ENCODE peak calls at places on chromosomes 2 and 18, in seven cellular contexts. J, O, D, F, L, G and R are unnamed samples.

GRCh38 chr2:147463881-147464520 is 380.8 kb upstream of the ACVR2A start:
- DNase-seq in O (no peak), D (no peak), G (peak; percentile 21), L (no peak), J (no peak), F (no peak), R (no peak)

GRCh38 chr2:113876503-113877387 is 13.1 kb upstream of the ACTR3 start:
- DNase-seq in L (no peak), F (peak; percentile 58), J (peak; percentile 78), G (no peak), O (no peak), D (no peak), R (peak; percentile 10)

GRCh38 chr2:223026357-223027110 is 25.5 kb upstream of the KCNE4 start:
- DNase-seq in G (no peak), O (no peak), D (no peak), F (peak; percentile 89), L (peak; percentile 94), J (no peak), R (peak; percentile 88)

GRCh38 chr2:205946226-205946625 is 139.7 kb downstream of the INO80D start:
- DNase-seq in F (no peak), O (no peak), G (no peak), D (no peak), J (no peak), L (no peak), R (no peak)

GRCh38 chr2:222468338-222468737 is 44.0 kb downstream of the SGPP2 start:
- DNase-seq in G (no peak), O (no peak), J (no peak), D (no peak), F (peak; percentile 19), L (no peak), R (no peak)

GRCh38 chr2:181466661-181467576 is 9.7 kb downstream of the ITGA4 start:
- DNase-seq in G (no peak), F (no peak), D (no peak), J (peak; percentile 63), L (peak; percentile 37), O (peak; percentile 33), R (peak; percentile 35)

GRCh38 chr2:118122768-118123335 is 34.6 kb downstream of the INSIG2 start:
- DNase-seq in D (no peak), O (no peak), F (no peak), G (peak; percentile 49), L (no peak), J (no peak), R (no peak)

GRCh38 chr2:137208361-137208973 is 443.1 kb downstream of the THSD7B start:
- DNase-seq in J (no peak), L (no peak), D (no peak), O (no peak), F (no peak), G (no peak), R (no peak)

GRCh38 chr2:145292166-145292565 is 772.2 kb upstream of the ZEB2 start:
- DNase-seq in D (no peak), F (no peak), O (no peak), G (no peak), J (no peak), L (no peak), R (no peak)

GRCh38 chr2:111122631-111123421 is 2.1 kb downstream of the BCL2L11 start:
- DNase-seq in G (peak; percentile 24), J (no peak), D (peak; percentile 59), O (peak; percentile 61), L (peak; percentile 45), F (peak; percentile 72), R (peak; percentile 67)

GRCh38 chr2:134160793-134161504 is 92.9 kb upstream of the MGAT5 start:
- DNase-seq in D (no peak), G (no peak), F (no peak), J (no peak), O (no peak), L (no peak), R (no peak)

GRCh38 chr2:215860076-215860475 is 153.3 kb downstream of the MREG start:
- DNase-seq in L (no peak), O (no peak), D (no peak), J (no peak), G (no peak), F (no peak), R (no peak)

GRCh38 chr2:209441541-209441940 is 17.7 kb downstream of the MAP2 start:
- DNase-seq in O (no peak), J (no peak), F (no peak), G (no peak), D (no peak), L (no peak), R (no peak)

GRCh38 chr18:76678248-76678647 is 144.1 kb upstream of the ZNF236 start:
- DNase-seq in F (no peak), G (no peak), O (no peak), D (no peak), L (no peak), J (no peak), R (no peak)

GRCh38 chr2:232328038-232328435 is 50.5 kb upstream of the ALPP start:
- DNase-seq in O (no peak), L (no peak), D (no peak), J (no peak), F (no peak), G (no peak), R (no peak)

GRCh38 chr2:42756150-42756549 is 7.8 kb downstream of the OXER1 start:
- DNase-seq in L (no peak), O (no peak), G (no peak), F (no peak), D (no peak), J (no peak), R (no peak)

GRCh38 chr2:16202643-16203020 is 262.3 kb downstream of the MYCN start:
- DNase-seq in J (no peak), O (no peak), L (no peak), F (no peak), D (no peak), G (no peak), R (no peak)

GRCh38 chr18:48663931-48664847 is 125.4 kb downstream of the CTIF start:
- DNase-seq in O (peak; percentile 74), D (peak; percentile 81), F (peak; percentile 46), L (peak; percentile 25), G (peak; percentile 62), J (peak; percentile 14), R (peak; percentile 8)

GRCh38 chr2:203636896-203637818 is 69.3 kb upstream of the CD28 start:
- DNase-seq in F (no peak), O (no peak), L (no peak), D (no peak), J (no peak), G (no peak), R (no peak)

GRCh38 chr18:25453556-25454269 is 101.7 kb upstream of the ZNF521 start:
- DNase-seq in D (no peak), G (no peak), O (no peak), J (no peak), F (no peak), L (no peak), R (no peak)

GRCh38 chr18:8783335-8783993 is 78.1 kb downstream of the MTCL1 start:
- DNase-seq in J (no peak), F (no peak), O (no peak), G (no peak), D (no peak), L (no peak), R (no peak)

GRCh38 chr18:58727776-58728500 is 56.7 kb downstream of the MALT1 start:
- DNase-seq in O (no peak), J (no peak), F (no peak), L (no peak), G (no peak), D (no peak), R (no peak)

GRCh38 chr18:60259052-60259681 is 113.4 kb downstream of the MC4R start:
- DNase-seq in L (no peak), O (no peak), G (no peak), J (no peak), D (no peak), F (no peak), R (no peak)

GRCh38 chr2:69138793-69139510 is 126.0 kb downstream of the ANTXR1 start:
- DNase-seq in D (no peak), F (no peak), O (no peak), J (no peak), G (no peak), L (no peak), R (no peak)

GRCh38 chr2:57084697-57085281 is 901.0 kb downstream of the CCDC85A start:
- DNase-seq in O (no peak), L (no peak), F (no peak), G (no peak), J (no peak), D (no peak), R (no peak)

GRCh38 chr18:69858897-69859296 is 88.8 kb downstream of the CD226 start:
- DNase-seq in O (no peak), F (no peak), D (no peak), G (no peak), L (no peak), J (no peak), R (no peak)

GRCh38 chr2:121480826-121481225 is 49.9 kb upstream of the RNU4ATAC start:
- DNase-seq in D (no peak), G (no peak), L (no peak), J (no peak), O (no peak), F (no peak), R (no peak)

GRCh38 chr18:9516437-9517064 is 41.2 kb downstream of the RALBP1 start:
- DNase-seq in L (peak; percentile 68), J (peak; percentile 52), O (peak; percentile 22), F (peak; percentile 6), D (no peak), G (peak; percentile 50), R (peak; percentile 38)

GRCh38 chr2:173657996-173658717 is 303.5 kb downstream of the CDCA7 start:
- DNase-seq in D (peak; percentile 49), G (no peak), L (no peak), F (no peak), O (no peak), J (no peak), R (no peak)

GRCh38 chr2:144078802-144079386 is 441.0 kb downstream of the ZEB2 start:
- DNase-seq in G (no peak), F (peak; percentile 19), O (no peak), J (no peak), L (peak; percentile 81), D (no peak), R (no peak)

GRCh38 chr2:30439879-30440278 is 7.2 kb upstream of the LCLAT1 start:
- DNase-seq in G (no peak), L (no peak), J (peak; percentile 31), O (no peak), D (no peak), F (no peak), R (no peak)

GRCh38 chr2:172775319-172775718 is 39.7 kb downstream of the RAPGEF4 start:
- DNase-seq in J (no peak), F (no peak), L (no peak), D (no peak), O (no peak), G (no peak), R (no peak)

GRCh38 chr18:79182047-79182713 is 113.0 kb downstream of the ATP9B start:
- DNase-seq in F (no peak), J (no peak), O (no peak), D (no peak), L (no peak), G (no peak), R (no peak)

GRCh38 chr2:23363831-23364230 is 21.1 kb upstream of the KLHL29 start:
- DNase-seq in F (no peak), D (no peak), J (no peak), G (no peak), O (no peak), L (no peak), R (no peak)